ENCODE peak calls at places on chromosomes 3 and 15, in six cellular contexts. R is uterus, L is ovary, W is stomach, B is heart left ventricle, N is HepG2. A is an unnamed sample.

GRCh38 chr3:13148561-13149330 is 75.5 kb upstream of the IQSEC1 start:
- DNase-seq in R (no peak), L (no peak), W (no peak), B (no peak), N (no peak), A (peak; percentile 52)

GRCh38 chr3:169387751-169388696 is 275.5 kb downstream of the MECOM start:
- DNase-seq in R (peak; percentile 64), L (no peak), W (peak; percentile 35), B (peak; percentile 58), N (peak; percentile 20), A (peak; percentile 66)

GRCh38 chr15:38530113-38530512 is 34.5 kb downstream of the RASGRP1 start:
- DNase-seq in R (no peak), L (no peak), W (no peak), B (no peak), N (no peak), A (no peak)

GRCh38 chr3:52407779-52408178 is 37.1 kb downstream of the SEMA3G start:
- DNase-seq in R (no peak), L (no peak), W (no peak), B (no peak), N (no peak), A (peak; percentile 65)

GRCh38 chr15:71154607-71155200 is 39.4 kb downstream of the THSD4 start:
- DNase-seq in R (no peak), L (no peak), W (no peak), B (no peak), N (no peak), A (no peak)

GRCh38 chr15:75200765-75201608 is 695 bp upstream of the C15orf39 start:
- DNase-seq in R (peak; percentile 40), L (peak; percentile 55), W (peak; percentile 73), B (no peak), N (peak; percentile 57), A (peak; percentile 87)

GRCh38 chr3:9669720-9670432 is 20.6 kb downstream of the MTMR14 start:
- DNase-seq in R (no peak), L (peak; percentile 55), W (peak; percentile 76), B (peak; percentile 37), N (no peak), A (peak; percentile 1)

GRCh38 chr3:195551381-195551978 is 8.4 kb upstream of the PPP1R2 start:
- DNase-seq in R (no peak), L (peak; percentile 39), W (no peak), B (peak; percentile 50), N (no peak), A (peak; percentile 75)

DNA sequence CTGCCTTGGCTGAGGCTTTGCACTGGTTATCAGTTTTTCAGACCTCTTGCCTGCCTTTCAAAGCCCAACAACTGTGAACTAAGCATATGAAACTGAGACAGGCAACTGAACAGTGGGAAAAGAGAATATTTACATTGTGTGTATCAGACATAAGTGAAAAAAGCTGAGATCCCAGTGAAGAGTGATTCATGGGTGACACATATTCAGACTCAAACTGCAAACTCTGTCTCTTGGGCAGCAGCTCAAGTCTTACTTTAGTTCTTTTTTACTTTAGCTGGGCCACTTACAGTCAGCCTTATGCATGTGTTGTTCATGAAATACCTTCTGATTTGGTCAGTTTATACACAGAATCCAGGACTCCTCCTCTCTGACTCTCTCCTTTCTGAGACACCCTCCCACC is 19.2 kb downstream of the SUCLG2 start:
- DNase-seq in R (no peak), L (no peak), W (no peak), B (no peak), N (no peak), A (no peak)
- H3K4me3 ChIP-seq in R (no peak overlapping the region), L (no peak overlapping the region), W (no peak overlapping the region), B (no peak overlapping the region), N (no peak overlapping the region), A (no peak overlapping the region)

DNA sequence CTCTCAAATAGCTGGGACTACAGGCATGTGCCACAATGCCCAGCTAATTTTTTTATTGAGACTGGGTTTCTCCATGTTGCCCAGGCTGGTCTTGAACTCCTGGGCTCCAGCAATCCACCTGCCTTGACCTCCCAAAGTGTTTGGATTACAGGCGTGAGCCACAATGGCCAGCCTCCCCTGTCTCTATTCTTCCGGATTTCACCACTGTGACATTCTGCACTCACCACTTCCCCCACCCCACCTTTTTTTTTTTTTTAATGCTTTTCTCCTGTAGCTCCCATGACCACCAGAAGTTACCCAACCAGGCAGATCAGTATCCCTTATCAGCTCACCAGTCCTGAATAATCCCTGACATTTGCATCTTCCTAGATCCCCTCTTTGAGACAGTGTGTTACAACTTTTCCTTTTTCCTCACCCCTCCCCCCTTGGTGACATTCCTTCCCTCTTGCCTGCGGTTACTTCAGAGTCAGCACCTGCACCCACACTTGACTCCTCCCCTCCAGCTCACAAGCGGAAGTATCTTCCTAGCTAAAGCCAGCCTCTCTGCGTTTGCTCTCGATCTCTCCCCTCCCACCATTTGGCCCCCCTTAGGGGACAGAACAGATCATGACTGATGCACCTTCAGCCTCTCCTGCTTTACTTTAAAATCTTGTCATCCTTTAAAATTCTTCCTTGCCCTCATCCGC is 13.5 kb upstream of the ZNF592 start:
- DNase-seq in R (no peak), L (no peak), W (peak; percentile 75), B (peak; percentile 32), N (peak; percentile 56), A (peak; percentile 90)
- TF ChIP-seq POLR2A in R (no peak), L (no peak), W (no peak), B (no peak), N (no peak), A (no peak)

DNA sequence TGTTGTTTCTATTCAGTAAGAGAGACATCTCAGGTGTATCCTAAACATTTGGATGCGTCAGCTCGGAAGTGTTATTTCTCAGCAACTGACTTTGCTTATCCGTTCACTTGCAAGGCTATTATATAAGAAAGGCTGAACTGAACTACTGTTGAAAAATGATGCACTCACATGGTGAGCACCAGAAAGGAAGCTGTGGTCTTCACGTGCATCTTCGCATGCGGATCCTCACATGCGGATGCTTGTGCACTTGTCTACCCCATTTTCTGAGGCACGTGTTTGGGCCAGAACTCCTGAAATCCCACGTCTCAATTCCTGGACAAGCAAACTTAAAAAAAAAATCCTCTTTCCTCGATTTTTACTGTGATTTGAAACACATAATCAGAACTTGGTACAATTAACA is 63.2 kb downstream of the PDZRN3 start:
- DNase-seq in R (no peak), L (peak; percentile 33), W (no peak), B (no peak), N (no peak), A (no peak)
- H3K27me3 ChIP-seq in R (no peaks in the 10 kb centered on the region), L (no peaks in the 10 kb centered on the region), W (no peaks in the 10 kb centered on the region), B (no peaks in the 10 kb centered on the region), N (no peaks in the 10 kb centered on the region), A (no peaks in the 10 kb centered on the region)

GRCh38 chr3:37453393-37454391 is 279.3 kb upstream of the LRRFIP2 start:
- DNase-seq in R (peak; percentile 42), L (peak; percentile 23), W (peak; percentile 41), B (peak; percentile 83), N (peak; percentile 10), A (peak; percentile 84)
- H3K4me3 ChIP-seq in R (peak overlapping the region; percentile 45), L (peak overlapping the region; percentile 50), W (peak overlapping the region; percentile 65), B (peak overlapping the region; percentile 78), N (no peak overlapping the region), A (peak overlapping the region; percentile 62)

GRCh38 chr3:4808637-4809036 is 170.6 kb upstream of the BHLHE40 start:
- DNase-seq in R (no peak), L (no peak), W (no peak), B (no peak), N (no peak), A (no peak)

GRCh38 chr3:4806535-4807108 is 172.6 kb upstream of the BHLHE40 start:
- DNase-seq in R (no peak), L (no peak), W (no peak), B (no peak), N (no peak), A (no peak)

GRCh38 chr3:4809970-4810369 is 169.3 kb upstream of the BHLHE40 start:
- DNase-seq in R (no peak), L (no peak), W (no peak), B (no peak), N (no peak), A (no peak)

GRCh38 chr3:4805662-4806061 is 173.6 kb upstream of the BHLHE40 start:
- DNase-seq in R (no peak), L (no peak), W (no peak), B (no peak), N (no peak), A (no peak)

GRCh38 chr3:4807381-4808280 is 171.6 kb upstream of the BHLHE40 start:
- DNase-seq in R (no peak), L (no peak), W (no peak), B (no peak), N (no peak), A (no peak)
- TF ChIP-seq POLR2A in R (no peak), L (no peak), W (no peak), B (no peak), N (no peak), A (no peak)

GRCh38 chr3:147419062-147419701 is 10.0 kb downstream of the ZIC1 start:
- DNase-seq in R (no peak), L (peak; percentile 57), W (no peak), B (no peak), N (no peak), A (no peak)

GRCh38 chr3:147415819-147416218 is 6.7 kb downstream of the ZIC1 start:
- DNase-seq in R (no peak), L (no peak), W (no peak), B (no peak), N (no peak), A (no peak)

GRCh38 chr3:147419731-147420360 is 10.7 kb downstream of the ZIC1 start:
- DNase-seq in R (no peak), L (no peak), W (no peak), B (no peak), N (no peak), A (no peak)

GRCh38 chr3:147418352-147418751 is 9.2 kb downstream of the ZIC1 start:
- DNase-seq in R (no peak), L (no peak), W (no peak), B (no peak), N (no peak), A (no peak)

GRCh38 chr3:147417896-147418295 is 8.7 kb downstream of the ZIC1 start:
- DNase-seq in R (no peak), L (no peak), W (no peak), B (no peak), N (no peak), A (no peak)
- H3K27me3 ChIP-seq in R (peaks cover 23% of the 10 kb centered on the region), L (no peaks in the 10 kb centered on the region), W (peaks cover 100% of the 10 kb centered on the region), B (peaks cover 99% of the 10 kb centered on the region), N (no peaks in the 10 kb centered on the region), A (peaks cover 16% of the 10 kb centered on the region)

DNA sequence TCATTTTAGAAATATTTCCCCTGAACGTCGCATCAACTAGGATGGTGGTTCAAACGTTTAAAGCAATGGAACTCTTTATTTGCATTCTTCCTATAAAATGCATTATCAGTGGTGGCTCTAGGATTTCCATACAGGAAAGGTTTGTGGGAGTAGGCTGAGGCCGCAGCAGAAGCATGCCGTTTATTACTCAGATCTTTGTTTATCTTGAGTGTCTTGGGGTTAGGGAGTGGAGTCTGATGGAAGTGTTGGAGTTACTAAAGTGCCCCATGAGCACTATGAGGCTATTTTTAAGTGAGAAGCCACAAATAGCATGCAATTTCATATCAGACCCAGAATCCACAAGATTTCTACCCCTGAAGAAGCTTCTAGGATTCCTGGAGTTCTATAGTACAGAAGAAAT is 26.2 kb downstream of the ATOSA start:
- DNase-seq in R (no peak), L (no peak), W (no peak), B (no peak), N (no peak), A (no peak)
- H3K4me3 ChIP-seq in R (no peak overlapping the region), L (no peak overlapping the region), W (no peak overlapping the region), B (no peak overlapping the region), N (no peak overlapping the region), A (no peak overlapping the region)